ENCODE peak calls at places on chromosomes 6 and 20, in nine cellular contexts. V is stimulated activated CD4-positive, alpha-beta T cell treated with anti-CD3 and anti-CD28 coated beads, Interleukin-1b, Interleukin-23, amount 100 ng/mL, for 4 hours; X is iPS-NIHi11; G is HFFc6; Q is naive thymus-derived CD8-positive, alpha-beta T cell; C is T-helper 1 cell; E is heart right ventricle; D is brain microvascular endothelial cell; W is activated naive CD8-positive, alpha-beta T cell treated with anti-CD3 and anti-CD28 coated beads for 36 hours. S is an unnamed sample.

GRCh38 chr20:62496525-62497218 is 20.9 kb upstream of the GATA5 start:
- DNase-seq in X (peak), C (no peak), V (peak), D (no peak), E (no peak), W (peak), Q (no peak), G (no peak), S (peak)

GRCh38 chr6:155240905-155241600 is 22.8 kb upstream of the CLDN20 start:
- DNase-seq in Q (no peak), V (no peak), D (no peak), W (no peak), X (no peak), C (no peak), G (no peak), E (no peak), S (no peak)

GRCh38 chr6:137975058-137975940 is 108.2 kb downstream of the TNFAIP3 start:
- DNase-seq in D (no peak), G (no peak), E (no peak), W (peak), X (no peak), C (peak), Q (no peak), V (no peak), S (no peak)

GRCh38 chr6:127069659-127070279 is 48.7 kb upstream of the RSPO3 start:
- DNase-seq in D (peak), Q (no peak), C (no peak), V (no peak), E (no peak), G (peak), W (no peak), X (peak), S (no peak)

GRCh38 chr20:18977441-18977840 is 163.9 kb downstream of the SCP2D1 start:
- DNase-seq in Q (no peak), D (no peak), W (no peak), V (no peak), G (no peak), X (no peak), C (no peak), E (no peak), S (no peak)

GRCh38 chr6:47680056-47680455 is 18.3 kb upstream of the ADGRF4 start:
- DNase-seq in D (no peak), C (no peak), E (no peak), G (no peak), X (no peak), Q (no peak), W (no peak), V (no peak), S (no peak)

GRCh38 chr6:109187399-109188114 is 92.2 kb downstream of the CEP57L1 start:
- DNase-seq in G (no peak), D (no peak), W (peak), C (peak), Q (peak), X (peak), E (peak), V (peak), S (peak)

GRCh38 chr6:125014157-125014957 is 52.1 kb downstream of the RNF217 start:
- DNase-seq in Q (no peak), E (no peak), W (no peak), V (no peak), X (no peak), G (peak), C (peak), D (peak), S (no peak)

GRCh38 chr20:60481742-60482133 is 523.5 kb downstream of the CDH26 start:
- DNase-seq in Q (no peak), D (no peak), W (no peak), G (no peak), V (no peak), C (no peak), X (peak), E (no peak), S (no peak)

GRCh38 chr6:71393471-71393870 is 104.9 kb downstream of the OGFRL1 start:
- DNase-seq in E (peak), Q (no peak), V (no peak), G (peak), C (no peak), X (no peak), W (no peak), D (no peak), S (no peak)

GRCh38 chr6:79231101-79231500 is 3.4 kb downstream of the HMGN3 start:
- DNase-seq in Q (no peak), C (no peak), W (no peak), X (no peak), G (no peak), D (no peak), E (no peak), V (no peak), S (no peak)

GRCh38 chr6:148770408-148771211 is 23.8 kb downstream of the UST start:
- DNase-seq in X (no peak), Q (no peak), V (no peak), G (no peak), W (no peak), C (no peak), D (no peak), E (no peak), S (no peak)

GRCh38 chr20:14829897-14830296 is 492.5 kb upstream of the FLRT3 start:
- DNase-seq in X (peak), D (no peak), C (no peak), G (no peak), W (no peak), V (no peak), Q (no peak), E (no peak), S (no peak)

GRCh38 chr6:142800240-142800639 is 144.7 kb downstream of the HIVEP2 start:
- DNase-seq in Q (no peak), E (no peak), C (no peak), V (no peak), W (no peak), D (no peak), G (no peak), X (no peak), S (no peak)

GRCh38 chr6:153994004-153994403 is 45.0 kb upstream of the OPRM1 start:
- DNase-seq in V (no peak), G (no peak), E (no peak), Q (no peak), X (no peak), D (no peak), C (no peak), W (no peak), S (no peak)

GRCh38 chr20:59122377-59122932 is 41.2 kb upstream of the ZNF831 start:
- DNase-seq in D (no peak), Q (no peak), V (no peak), E (no peak), W (peak), G (no peak), X (no peak), C (peak), S (no peak)

GRCh38 chr6:137910424-137910834 is 43.4 kb downstream of the TNFAIP3 start:
- DNase-seq in V (no peak), E (peak), G (no peak), Q (no peak), X (no peak), W (no peak), D (peak), C (no peak), S (no peak)

GRCh38 chr6:33453361-33454008 is 891 bp upstream of the ZBTB9 start:
- DNase-seq in C (no peak), Q (no peak), E (no peak), X (no peak), G (no peak), W (no peak), V (no peak), D (no peak), S (no peak)

GRCh38 chr6:150098155-150098554 is 29.2 kb upstream of the ULBP3 start:
- DNase-seq in V (no peak), C (no peak), Q (no peak), G (no peak), W (no peak), X (no peak), E (no peak), D (no peak), S (no peak)

GRCh38 chr6:168058691-168059551 is 20.1 kb downstream of the FRMD1 start:
- DNase-seq in C (no peak), V (no peak), G (no peak), W (no peak), X (peak), E (no peak), D (no peak), Q (no peak), S (no peak)

GRCh38 chr20:46151936-46152335 is 33.8 kb downstream of the CD40 start:
- DNase-seq in X (peak), G (no peak), V (peak), Q (no peak), D (no peak), C (no peak), W (peak), E (no peak), S (no peak)

GRCh38 chr6:52509281-52510212 is 67.3 kb downstream of the TRAM2 start:
- DNase-seq in C (no peak), X (no peak), V (no peak), E (no peak), D (peak), Q (no peak), G (peak), W (no peak), S (no peak)

GRCh38 chr6:13486679-13487121 is 700 bp downstream of the GFOD1 start:
- DNase-seq in C (peak), G (peak), E (peak), V (peak), W (peak), Q (peak), X (peak), D (peak), S (no peak)

GRCh38 chr6:69179681-69180080 is 544.6 kb downstream of the ADGRB3 start:
- DNase-seq in V (no peak), C (no peak), W (no peak), X (peak), E (no peak), D (no peak), G (no peak), Q (no peak), S (no peak)

GRCh38 chr6:76351275-76351674 is 278.8 kb upstream of the IMPG1 start:
- DNase-seq in E (no peak), W (no peak), D (no peak), G (no peak), X (peak), C (no peak), V (no peak), Q (no peak), S (no peak)

GRCh38 chr6:13378669-13379590 is 50.6 kb upstream of the TBC1D7 start:
- DNase-seq in G (no peak), C (no peak), E (no peak), Q (no peak), V (no peak), X (peak), W (no peak), D (no peak), S (no peak)

GRCh38 chr6:134238006-134238405 is 79.9 kb downstream of the SGK1 start:
- DNase-seq in G (no peak), E (no peak), W (no peak), Q (no peak), C (no peak), D (no peak), V (no peak), X (no peak), S (no peak)

GRCh38 chr6:126804255-126805064 is 314.0 kb upstream of the RSPO3 start:
- DNase-seq in X (peak), E (peak), V (no peak), D (peak), W (no peak), Q (no peak), C (peak), G (peak), S (no peak)

GRCh38 chr6:15389079-15389758 is 143.3 kb downstream of the JARID2 start:
- DNase-seq in V (no peak), X (no peak), W (no peak), D (no peak), G (no peak), Q (no peak), C (no peak), E (peak), S (no peak)

GRCh38 chr6:107489636-107490567 is at the start of gene SOBP:
- DNase-seq in W (peak), Q (peak), G (no peak), V (peak), X (peak), C (peak), D (no peak), E (peak), S (peak)

GRCh38 chr6:33622456-33623431 is 1.6 kb downstream of the ITPR3 start:
- DNase-seq in D (no peak), C (no peak), Q (no peak), V (no peak), E (no peak), X (no peak), G (no peak), W (no peak), S (no peak)